ENCODE peak calls at places on chromosomes 3 and 15, in five cellular contexts. C is GM19239; L is HS-5; O is stimulated activated effector memory CD8-positive, alpha-beta T cell treated with anti-CD3 and anti-CD28 coated beads, Interleukin-12 subunit alpha, Interleukin-12 subunit beta, amount 100 ng/mL, for 72 hours; D is mesenchymal stem cell. N is an unnamed sample.

GRCh38 chr3:167559922-167560321 is 86.1 kb upstream of the SERPINI2 start:
- DNase-seq in C (no peak), D (no peak), L (no peak), O (no peak), N (no peak)

GRCh38 chr15:42141246-42141645 is 15.2 kb downstream of the PLA2G4F start:
- DNase-seq in L (no peak), C (no peak), O (no peak), D (no peak), N (no peak)

GRCh38 chr3:178823556-178824229 is 247.9 kb downstream of the ZMAT3 start:
- DNase-seq in O (no peak), L (no peak), D (peak), C (no peak), N (peak)

GRCh38 chr15:66046751-66047150 is 177.5 kb downstream of the RAB11A start:
- DNase-seq in D (no peak), L (no peak), C (no peak), O (no peak), N (no peak)

GRCh38 chr3:901953-902778 is 190.7 kb upstream of the CNTN6 start:
- DNase-seq in O (no peak), D (peak), C (no peak), L (no peak), N (no peak)

GRCh38 chr3:126937533-126938432 is 45.1 kb upstream of the PLXNA1 start:
- DNase-seq in O (no peak), C (no peak), L (no peak), D (peak), N (peak)

GRCh38 chr3:50606596-50606995 is 5.0 kb downstream of the CISH start:
- DNase-seq in L (no peak), D (no peak), C (no peak), O (no peak), N (no peak)

GRCh38 chr3:73502609-73503560 is 121.9 kb downstream of the PDZRN3 start:
- DNase-seq in C (peak), L (peak), O (no peak), D (peak), N (peak)

GRCh38 chr3:12962292-12962691 is 110.9 kb downstream of the IQSEC1 start:
- DNase-seq in D (no peak), L (no peak), O (no peak), C (no peak), N (no peak)

GRCh38 chr15:29066310-29066709 is 180.5 kb downstream of the APBA2 start:
- DNase-seq in C (no peak), D (no peak), O (no peak), L (no peak), N (no peak)

GRCh38 chr3:178777718-178778411 is 241.6 kb downstream of the KCNMB2 start:
- DNase-seq in D (peak), O (no peak), C (no peak), L (peak), N (no peak)

GRCh38 chr3:185989511-185989910 is 51.7 kb upstream of the TRA2B start:
- DNase-seq in L (no peak), O (no peak), D (no peak), C (no peak), N (no peak)

GRCh38 chr15:50182233-50183013 is 427 bp downstream of the SLC27A2 start:
- DNase-seq in C (no peak), D (peak), L (no peak), O (peak), N (peak)

GRCh38 chr15:69940441-69940785 is 157.3 kb downstream of the TLE3 start:
- DNase-seq in L (no peak), C (no peak), D (no peak), O (no peak), N (no peak)

GRCh38 chr3:38610436-38610835 is 39.1 kb downstream of the SCN5A start:
- DNase-seq in O (no peak), L (no peak), D (no peak), C (no peak), N (no peak)

GRCh38 chr3:138408751-138409161 is 25.7 kb upstream of the ESYT3 start:
- DNase-seq in D (no peak), O (no peak), L (no peak), C (no peak), N (no peak)

GRCh38 chr3:69182588-69183299 is 60.3 kb upstream of the LMOD3 start:
- DNase-seq in C (no peak), O (no peak), D (peak), L (peak), N (peak)

GRCh38 chr3:111324142-111324541 is 217.9 kb upstream of the CD96 start:
- DNase-seq in O (no peak), D (no peak), L (no peak), C (no peak), N (no peak)

GRCh38 chr3:131630117-131630516 is 127.3 kb upstream of the MRPL3 start:
- DNase-seq in D (no peak), C (peak), O (no peak), L (no peak), N (no peak)

GRCh38 chr3:50487181-50487580 is 16.3 kb downstream of the CACNA2D2 start:
- DNase-seq in D (no peak), L (no peak), O (no peak), C (no peak), N (no peak)

GRCh38 chr3:195059471-195060216 is 211.3 kb downstream of the XXYLT1 start:
- DNase-seq in L (no peak), C (no peak), O (no peak), D (no peak), N (no peak)

GRCh38 chr3:70849911-70850699 is 537.7 kb upstream of the MDFIC2 start:
- DNase-seq in O (no peak), D (peak), C (no peak), L (peak), N (peak)

GRCh38 chr3:120496278-120496975 is 45.6 kb upstream of the FSTL1 start:
- DNase-seq in O (no peak), L (peak), C (no peak), D (peak), N (peak)

GRCh38 chr3:180804871-180805430 is 107.5 kb upstream of the FXR1 start:
- DNase-seq in O (no peak), D (peak), C (no peak), L (peak), N (peak)

GRCh38 chr3:42831321-42831713 is 22.1 kb downstream of the ACKR2 start:
- DNase-seq in O (peak), C (peak), L (no peak), D (peak), N (peak)

N was measured in fibroblast of villous mesenchyme.